ENCODE peak calls at places on chromosomes 13 and 19, in seven cellular contexts. C is tibial nerve; L is foreskin fibroblast; J is foreskin keratinocyte; G is PC-3; D is CD4-positive, alpha-beta T cell; V is left lung. T is an unnamed sample.
A peak's percentile ranks its signal among the peaks of the same experiment; 100 is the strongest.

GRCh38 chr13:37753776-37754175 is 115.8 kb downstream of the TRPC4 start:
- DNase-seq in J (no peak), C (no peak), V (no peak), D (no peak), L (no peak), G (no peak), T (no peak)

GRCh38 chr13:39527961-39528720 is 74.9 kb downstream of the LHFPL6 start:
- DNase-seq in D (no peak), G (peak; percentile 88), C (no peak), V (no peak), J (peak; percentile 78), L (peak; percentile 93), T (no peak)

GRCh38 chr13:101925731-101926130 is 473.3 kb downstream of the ITGBL1 start:
- DNase-seq in V (no peak), J (no peak), D (no peak), G (no peak), C (no peak), L (no peak), T (no peak)

GRCh38 chr13:99658266-99658991 is 157.2 kb downstream of the TM9SF2 start:
- DNase-seq in D (peak; percentile 50), V (peak; percentile 88), G (peak; percentile 6), L (peak; percentile 39), C (peak; percentile 27), J (no peak), T (peak; percentile 27)

GRCh38 chr13:41554626-41555386 is 97.5 kb downstream of the RGCC start:
- DNase-seq in L (no peak), J (no peak), V (no peak), G (no peak), D (no peak), C (no peak), T (no peak)

GRCh38 chr13:93254775-93255174 is 28.2 kb downstream of the GPC6 start:
- DNase-seq in J (no peak), C (no peak), D (no peak), L (no peak), G (no peak), V (no peak), T (no peak)

GRCh38 chr13:73367886-73368285 is 309.1 kb downstream of the KLF5 start:
- DNase-seq in V (no peak), L (no peak), D (no peak), C (no peak), G (no peak), J (no peak), T (no peak)

GRCh38 chr19:47414469-47414868 is 4.9 kb downstream of the MEIS3 start:
- DNase-seq in L (no peak), C (no peak), G (peak; percentile 57), J (no peak), D (no peak), V (no peak), T (no peak)

GRCh38 chr13:43240278-43240677 is 216.9 kb downstream of the DNAJC15 start:
- DNase-seq in V (no peak), D (no peak), C (no peak), L (no peak), G (no peak), J (no peak), T (no peak)

GRCh38 chr19:18649371-18650047 is 12.7 kb downstream of the KLHL26 start:
- DNase-seq in C (peak; percentile 64), V (peak; percentile 87), L (peak; percentile 23), J (no peak), G (no peak), D (no peak), T (no peak)

GRCh38 chr13:36453518-36453917 is 21.2 kb downstream of the CCNA1 start:
- DNase-seq in L (no peak), V (no peak), G (peak; percentile 15), D (no peak), C (no peak), J (no peak), T (no peak)

GRCh38 chr13:39493966-39494365 is 109.0 kb downstream of the LHFPL6 start:
- DNase-seq in D (no peak), C (no peak), V (no peak), J (no peak), L (no peak), G (no peak), T (no peak)

GRCh38 chr13:71659427-71659826 is 207.6 kb downstream of the DACH1 start:
- DNase-seq in G (no peak), L (no peak), C (no peak), J (no peak), D (no peak), V (no peak), T (no peak)

GRCh38 chr13:54394908-54395307 is 1366.3 kb downstream of the OLFM4 start:
- DNase-seq in J (no peak), L (no peak), V (no peak), G (no peak), C (no peak), D (no peak), T (no peak)

GRCh38 chr13:50080158-50080855 is 65.1 kb downstream of the KCNRG start:
- DNase-seq in L (peak; percentile 23), G (no peak), V (no peak), D (peak; percentile 16), J (no peak), C (no peak), T (peak; percentile 29)

GRCh38 chr13:51895906-51896888 is 34.4 kb downstream of the CCDC70 start:
- DNase-seq in V (no peak), D (peak; percentile 28), C (no peak), G (peak; percentile 57), L (peak; percentile 43), J (no peak), T (no peak)

GRCh38 chr13:90315061-90315460 is 1032.4 kb upstream of the MIR17HG start:
- DNase-seq in G (no peak), C (no peak), V (no peak), J (no peak), L (no peak), D (no peak), T (no peak)

GRCh38 chr19:3670796-3671679 is 29.2 kb downstream of the PIP5K1C start:
- DNase-seq in C (peak; percentile 74), J (no peak), G (no peak), L (peak; percentile 66), V (peak; percentile 80), D (no peak), T (no peak)

GRCh38 chr13:68588623-68589022 is 1358.5 kb upstream of the PCDH9 start:
- DNase-seq in C (no peak), L (no peak), V (no peak), D (no peak), G (no peak), J (no peak), T (no peak)

GRCh38 chr13:96984061-96984508 is 10.2 kb downstream of the OXGR1 start:
- DNase-seq in J (peak; percentile 44), L (no peak), C (no peak), V (no peak), G (peak; percentile 69), D (no peak), T (no peak)

GRCh38 chr13:96053003-96053703 is at the start of gene UGGT2:
- DNase-seq in G (peak; percentile 91), L (peak; percentile 95), J (peak; percentile 64), D (no peak), C (peak; percentile 87), V (peak; percentile 98), T (peak; percentile 37)

GRCh38 chr19:47371269-47371668 is 22.2 kb downstream of the DHX34 start:
- DNase-seq in V (peak; percentile 72), L (no peak), D (no peak), C (no peak), G (no peak), J (no peak), T (no peak)

GRCh38 chr13:71412231-71412630 is 454.8 kb downstream of the DACH1 start:
- DNase-seq in C (no peak), J (no peak), L (no peak), D (no peak), G (no peak), V (no peak), T (no peak)

DNA sequence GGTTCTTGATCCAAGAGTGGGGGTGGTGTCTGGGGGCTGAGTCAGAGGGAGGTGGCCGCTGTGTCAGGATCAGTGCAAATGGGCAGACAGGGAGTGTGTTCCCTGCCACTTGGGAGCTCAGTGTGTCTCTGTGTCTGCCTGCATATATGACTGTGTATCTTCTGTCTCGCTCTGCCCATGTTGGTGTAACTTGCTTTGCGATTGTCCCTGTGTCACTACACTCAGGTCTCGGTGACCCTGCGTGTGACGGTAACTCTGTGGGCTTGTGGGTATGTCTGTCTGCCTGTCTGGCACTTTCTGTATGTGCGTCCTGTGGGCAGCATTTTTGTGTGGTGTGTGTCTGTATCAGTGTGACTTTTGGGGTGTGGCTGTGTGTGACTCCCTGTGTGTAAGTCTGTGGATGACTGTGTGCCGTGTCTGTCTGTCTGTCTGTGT is 8.2 kb upstream of the ERFL start:
- DNase-seq in V (no peak), C (no peak), L (no peak), J (no peak), D (peak; percentile 51), G (peak; percentile 25), T (no peak)
- TF ChIP-seq CTCF in V (no peak), C (no peak), L (no peak), J (no peak), D (no peak), G (no peak), T (no peak)

GRCh38 chr13:29379281-29379680 is 216.2 kb downstream of the SLC7A1 start:
- DNase-seq in L (no peak), D (no peak), G (no peak), J (no peak), V (no peak), C (no peak), T (no peak)
- TF ChIP-seq CTCF in L (no peak), D (no peak), G (no peak), J (no peak), V (no peak), C (no peak), T (no peak)

DNA sequence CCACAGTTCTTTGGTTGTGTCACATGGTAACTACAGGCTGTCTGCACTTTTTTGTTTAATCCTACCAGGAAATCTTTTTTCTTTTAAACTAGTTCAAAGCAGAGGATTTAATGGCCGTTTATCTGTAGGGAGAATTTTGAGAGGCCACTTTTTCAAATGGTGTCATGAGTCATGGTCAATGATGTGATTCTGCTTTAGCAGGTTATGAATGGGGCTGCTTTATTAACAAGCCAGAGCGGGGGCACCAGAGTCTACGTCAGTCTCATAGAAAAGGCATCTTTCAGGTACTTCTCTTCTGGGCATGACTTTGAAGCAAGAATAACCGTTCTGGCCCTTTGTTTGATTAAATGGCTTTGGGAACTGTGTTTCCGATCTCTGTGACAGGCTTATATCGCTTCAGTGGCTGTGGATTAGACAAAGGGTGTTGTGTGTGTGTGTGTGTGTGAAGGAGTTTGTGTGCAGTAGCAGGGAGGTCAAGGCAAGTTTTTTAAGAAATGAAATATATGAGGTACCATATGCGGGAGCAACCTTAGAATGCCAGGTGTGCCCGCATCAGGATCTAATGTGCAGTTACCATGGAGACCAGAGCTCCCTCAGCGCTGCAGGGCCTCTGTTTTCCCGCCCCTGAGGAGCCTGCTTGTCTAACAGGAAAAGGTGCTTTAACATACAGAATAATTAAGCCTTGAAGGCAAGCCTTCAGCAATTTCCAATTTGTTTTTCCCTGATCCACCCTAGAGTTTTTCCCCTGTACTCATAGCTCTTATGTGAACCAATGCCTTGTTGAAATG is 120.5 kb downstream of the KATNAL1 start:
- DNase-seq in D (no peak), V (no peak), L (no peak), G (no peak), J (no peak), C (no peak), T (no peak)
- TF ChIP-seq CTCF in D (no peak), V (no peak), L (no peak), G (no peak), J (no peak), C (no peak), T (no peak)

DNA sequence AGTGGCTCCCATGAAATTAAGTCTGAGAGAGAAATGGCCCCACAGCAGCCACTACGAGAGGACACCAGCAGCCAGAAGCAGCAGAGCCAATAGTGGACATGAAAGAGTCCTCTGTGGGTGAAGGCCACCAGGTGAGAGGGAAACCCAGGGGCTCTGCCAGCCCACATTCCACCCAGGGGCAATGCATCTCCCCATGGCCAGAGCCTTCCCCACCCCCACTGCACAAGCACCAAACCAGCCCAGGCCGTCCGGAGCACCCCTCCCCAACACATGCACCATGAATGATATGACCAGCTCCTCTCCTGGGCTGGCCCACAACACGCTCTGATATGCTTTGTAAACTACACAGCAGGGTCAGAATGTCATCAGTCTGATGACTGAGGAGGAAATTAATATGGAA is 66.9 kb downstream of the TSHZ3 start:
- DNase-seq in L (no peak), V (no peak), C (no peak), J (no peak), G (no peak), D (no peak), T (no peak)
- TF ChIP-seq CTCF in L (no peak), V (no peak), C (no peak), J (no peak), G (no peak), D (no peak), T (no peak)

T was measured in activated B cell treated with CpG ODN at 0.5 μM for 24 hours.